ENCODE peak calls at places on chromosome 4, in four cellular contexts. F is AG04450; Y is HEK293T; E is activated naive CD4-positive, alpha-beta T cell treated with anti-CD3 and anti-CD28 coated beads, Interleukin-2, amount 10 ng/mL, durations not matched to agents 7 days and 5 days. P is an unnamed sample.

GRCh38 chr4:24568425-24568824 is 15.9 kb downstream of the DHX15 start:
- DNase-seq in F (no peak), E (no peak), Y (no peak), P (no peak)

GRCh38 chr4:168514249-168514852 is 17.5 kb downstream of the PALLD start:
- DNase-seq in Y (no peak), E (no peak), F (no peak), P (no peak)

GRCh38 chr4:26150948-26151347 is 169.9 kb upstream of the RBPJ start:
- DNase-seq in E (no peak), Y (no peak), F (no peak), P (no peak)

GRCh38 chr4:116501954-116502353 is 583.4 kb downstream of the TRAM1L1 start:
- DNase-seq in Y (peak; percentile 5), E (no peak), F (no peak), P (no peak)

GRCh38 chr4:102392033-102392744 is 46.9 kb upstream of the SLC39A8 start:
- DNase-seq in E (no peak), Y (no peak), F (no peak), P (no peak)

GRCh38 chr4:34183916-34184315 is 2060.4 kb downstream of the ARAP2 start:
- DNase-seq in F (no peak), Y (peak; percentile 3), E (no peak), P (no peak)

GRCh38 chr4:7326693-7327340 is 107.9 kb downstream of the PSAPL1 start:
- DNase-seq in E (no peak), F (no peak), Y (no peak), P (no peak)

GRCh38 chr4:70778888-70779422 is 57.2 kb downstream of the RUFY3 start:
- DNase-seq in F (peak; percentile 55), E (no peak), Y (peak; percentile 29), P (no peak)

GRCh38 chr4:4480685-4481393 is 61.0 kb downstream of the STX18 start:
- DNase-seq in F (no peak), E (no peak), Y (no peak), P (no peak)

GRCh38 chr4:78496021-78496643 is 55.4 kb upstream of the ANXA3 start:
- DNase-seq in Y (no peak), F (no peak), E (no peak), P (no peak)

GRCh38 chr4:186029731-186030421 is 39.1 kb upstream of the TLR3 start:
- DNase-seq in Y (no peak), E (no peak), F (no peak), P (peak; percentile 80)

GRCh38 chr4:24104173-24104572 is 214.3 kb upstream of the PPARGC1A start:
- DNase-seq in E (no peak), Y (no peak), F (no peak), P (no peak)

GRCh38 chr4:28225005-28225404 is 1364.4 kb downstream of the STIM2 start:
- DNase-seq in E (no peak), F (no peak), Y (peak; percentile 6), P (peak; percentile 21)

GRCh38 chr4:140133576-140133975 is 20.4 kb downstream of the MAML3 start:
- DNase-seq in F (no peak), E (no peak), Y (no peak), P (no peak)

GRCh38 chr4:15400911-15401671 is 26.7 kb upstream of the C1QTNF7 start:
- DNase-seq in F (peak; percentile 32), Y (no peak), E (peak; percentile 59), P (no peak)

GRCh38 chr4:165326831-165327210 is 648 bp upstream of the MSMO1 start:
- DNase-seq in Y (peak; percentile 38), F (no peak), E (no peak), P (no peak)

GRCh38 chr4:24856586-24856985 is 56.3 kb downstream of the CCDC149 start:
- DNase-seq in F (peak; percentile 11), Y (no peak), E (no peak), P (no peak)

GRCh38 chr4:154417358-154417673 is 74.3 kb downstream of the DCHS2 start:
- DNase-seq in E (no peak), Y (no peak), F (no peak), P (no peak)

GRCh38 chr4:41290486-41290885 is 33.8 kb downstream of the UCHL1 start:
- DNase-seq in F (no peak), Y (no peak), E (no peak), P (no peak)

GRCh38 chr4:126306152-126306869 is 991.6 kb downstream of the FAT4 start:
- DNase-seq in F (no peak), Y (no peak), E (no peak), P (no peak)

GRCh38 chr4:151460434-151460833 is 51.5 kb downstream of the FHIP1A start:
- DNase-seq in Y (no peak), F (no peak), E (no peak), P (no peak)

GRCh38 chr4:155973639-155974475 is 20.2 kb upstream of the CTSO start:
- DNase-seq in F (no peak), E (no peak), Y (no peak), P (no peak)

GRCh38 chr4:118981839-118982381 is 93.3 kb downstream of the SYNPO2 start:
- DNase-seq in E (peak; percentile 67), Y (peak; percentile 69), F (peak; percentile 91), P (peak; percentile 52)

GRCh38 chr4:26892480-26893150 is 32.0 kb downstream of the STIM2 start:
- DNase-seq in Y (no peak), F (no peak), E (no peak), P (no peak)

GRCh38 chr4:45569619-45570018 is 554.2 kb downstream of the GABRG1 start:
- DNase-seq in F (no peak), E (no peak), Y (no peak), P (no peak)

GRCh38 chr4:122814426-122814825 is 12.2 kb upstream of the FGF2 start:
- DNase-seq in Y (no peak), F (no peak), E (no peak), P (no peak)